ENCODE peak calls at places on chromosomes 1 and 21, in five cellular contexts. One of them, this sample, is unnamed.

GRCh38 chr21:43270800-43271261 is 102.0 kb downstream of the CRYAA start:
- DNase-seq in omental fat pad: no peak
- DNase-seq in AG04450: no peak
- DNase-seq in fibroblast of lung: peak
- DNase-seq in CD4-positive, alpha-beta T cell: no peak
- DNase-seq in this sample: no peak

GRCh38 chr1:116377564-116378529 is 4.8 kb downstream of the ATP1A1 start:
- DNase-seq in AG04450: peak
- DNase-seq in fibroblast of lung: peak
- DNase-seq in omental fat pad: no peak
- DNase-seq in CD4-positive, alpha-beta T cell: peak
- DNase-seq in this sample: peak

GRCh38 chr1:98732985-98733781 is 71.7 kb downstream of the SNX7 start:
- DNase-seq in fibroblast of lung: peak
- DNase-seq in omental fat pad: no peak
- DNase-seq in AG04450: no peak
- DNase-seq in CD4-positive, alpha-beta T cell: no peak
- DNase-seq in this sample: no peak

GRCh38 chr1:81126989-81127571 is 673.7 kb upstream of the ADGRL2 start:
- DNase-seq in fibroblast of lung: peak
- DNase-seq in CD4-positive, alpha-beta T cell: no peak
- DNase-seq in omental fat pad: no peak
- DNase-seq in AG04450: no peak
- DNase-seq in this sample: no peak

GRCh38 chr21:44737706-44738354 is 26.5 kb upstream of the TSPEAR start:
- DNase-seq in fibroblast of lung: peak
- DNase-seq in AG04450: no peak
- DNase-seq in CD4-positive, alpha-beta T cell: no peak
- DNase-seq in omental fat pad: no peak
- DNase-seq in this sample: no peak

GRCh38 chr1:26035959-26036755 is 9.8 kb downstream of the SLC30A2 start:
- DNase-seq in CD4-positive, alpha-beta T cell: peak
- DNase-seq in fibroblast of lung: peak
- DNase-seq in omental fat pad: peak
- DNase-seq in AG04450: peak
- DNase-seq in this sample: peak

GRCh38 chr1:3598051-3598471 is 13.2 kb downstream of the MEGF6 start:
- DNase-seq in AG04450: no peak
- DNase-seq in CD4-positive, alpha-beta T cell: no peak
- DNase-seq in fibroblast of lung: peak
- DNase-seq in omental fat pad: no peak
- DNase-seq in this sample: no peak

GRCh38 chr1:21270086-21270689 is 20.1 kb downstream of the ECE1 start:
- DNase-seq in fibroblast of lung: peak
- DNase-seq in AG04450: no peak
- DNase-seq in omental fat pad: peak
- DNase-seq in CD4-positive, alpha-beta T cell: peak
- DNase-seq in this sample: peak

GRCh38 chr1:4638347-4638734 is 16.1 kb upstream of the AJAP1 start:
- DNase-seq in fibroblast of lung: no peak
- DNase-seq in omental fat pad: no peak
- DNase-seq in AG04450: no peak
- DNase-seq in CD4-positive, alpha-beta T cell: no peak
- DNase-seq in this sample: no peak

GRCh38 chr1:11648039-11648438 is 6.2 kb downstream of the FBXO2 start:
- DNase-seq in AG04450: no peak
- DNase-seq in fibroblast of lung: no peak
- DNase-seq in CD4-positive, alpha-beta T cell: no peak
- DNase-seq in omental fat pad: no peak
- DNase-seq in this sample: no peak

GRCh38 chr1:92500552-92500951 is 13.8 kb upstream of the GFI1 start:
- DNase-seq in omental fat pad: no peak
- DNase-seq in CD4-positive, alpha-beta T cell: no peak
- DNase-seq in fibroblast of lung: no peak
- DNase-seq in AG04450: no peak
- DNase-seq in this sample: no peak

GRCh38 chr1:119544165-119544762 is 37.3 kb downstream of the HSD3B1 start:
- DNase-seq in omental fat pad: no peak
- DNase-seq in CD4-positive, alpha-beta T cell: no peak
- DNase-seq in fibroblast of lung: no peak
- DNase-seq in AG04450: no peak
- DNase-seq in this sample: no peak

GRCh38 chr1:57281324-57281723 is 142.5 kb downstream of the DAB1 start:
- DNase-seq in omental fat pad: no peak
- DNase-seq in fibroblast of lung: no peak
- DNase-seq in AG04450: no peak
- DNase-seq in CD4-positive, alpha-beta T cell: no peak
- DNase-seq in this sample: no peak

GRCh38 chr1:78279051-78279450 is 211.7 kb upstream of the PTGFR start:
- DNase-seq in fibroblast of lung: peak
- DNase-seq in omental fat pad: no peak
- DNase-seq in AG04450: peak
- DNase-seq in CD4-positive, alpha-beta T cell: no peak
- DNase-seq in this sample: no peak

GRCh38 chr1:221766210-221766609 is 24.3 kb upstream of the DUSP10 start:
- DNase-seq in fibroblast of lung: peak
- DNase-seq in CD4-positive, alpha-beta T cell: no peak
- DNase-seq in omental fat pad: no peak
- DNase-seq in AG04450: peak
- DNase-seq in this sample: no peak

GRCh38 chr1:221773383-221773782 is 31.5 kb upstream of the DUSP10 start:
- DNase-seq in CD4-positive, alpha-beta T cell: no peak
- DNase-seq in fibroblast of lung: no peak
- DNase-seq in omental fat pad: no peak
- DNase-seq in AG04450: no peak
- DNase-seq in this sample: no peak

GRCh38 chr1:221772107-221772506 is 30.2 kb upstream of the DUSP10 start:
- DNase-seq in fibroblast of lung: no peak
- DNase-seq in omental fat pad: no peak
- DNase-seq in AG04450: no peak
- DNase-seq in CD4-positive, alpha-beta T cell: no peak
- DNase-seq in this sample: no peak

GRCh38 chr1:221765527-221765926 is 23.6 kb upstream of the DUSP10 start:
- DNase-seq in CD4-positive, alpha-beta T cell: no peak
- DNase-seq in fibroblast of lung: peak
- DNase-seq in AG04450: no peak
- DNase-seq in omental fat pad: no peak
- DNase-seq in this sample: no peak

DNA sequence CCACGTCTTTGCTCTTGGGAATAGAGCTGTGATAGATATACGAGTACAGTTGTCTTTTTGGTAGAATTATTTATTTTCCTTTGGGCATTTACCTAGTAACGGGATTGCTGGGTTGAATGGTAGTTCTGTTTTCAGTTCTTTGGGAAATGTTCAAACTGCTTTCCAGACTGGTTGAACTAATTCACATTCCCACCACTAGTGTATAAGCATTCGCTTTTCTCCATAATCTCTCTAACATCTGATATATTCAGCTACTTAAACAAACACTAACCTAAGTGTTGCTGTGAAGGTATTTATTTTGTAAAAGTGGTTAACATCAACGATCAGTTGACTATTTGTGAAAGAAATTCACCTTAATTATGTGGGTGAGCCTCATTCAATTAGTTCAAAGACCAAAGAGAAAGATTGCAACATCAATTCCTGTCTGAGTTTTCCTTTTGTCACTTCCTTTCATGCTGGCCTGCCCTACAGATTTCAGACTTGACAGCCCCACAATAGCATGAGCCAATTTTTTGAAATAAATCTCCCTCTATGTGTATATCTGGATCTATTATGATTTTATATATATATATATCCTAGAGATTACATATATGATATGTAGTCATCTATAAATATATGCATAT is 26.7 kb upstream of the DUSP10 start:
- DNase-seq in CD4-positive, alpha-beta T cell: no peak
- DNase-seq in AG04450: no peak
- DNase-seq in fibroblast of lung: no peak
- DNase-seq in omental fat pad: no peak
- DNase-seq in this sample: no peak
- TF ChIP-seq CTCF in CD4-positive, alpha-beta T cell: no peak
- TF ChIP-seq CTCF in AG04450: peak
- TF ChIP-seq CTCF in fibroblast of lung: no peak
- TF ChIP-seq CTCF in omental fat pad: no peak
- TF ChIP-seq CTCF in this sample: no peak

GRCh38 chr1:174999926-175000696 is at the start of gene CACYBP:
- DNase-seq in CD4-positive, alpha-beta T cell: peak
- DNase-seq in AG04450: no peak
- DNase-seq in fibroblast of lung: peak
- DNase-seq in omental fat pad: no peak
- DNase-seq in this sample: no peak
- TF ChIP-seq CTCF in CD4-positive, alpha-beta T cell: no peak
- TF ChIP-seq CTCF in AG04450: peak
- TF ChIP-seq CTCF in fibroblast of lung: no peak
- TF ChIP-seq CTCF in omental fat pad: no peak
- TF ChIP-seq CTCF in this sample: no peak

DNA sequence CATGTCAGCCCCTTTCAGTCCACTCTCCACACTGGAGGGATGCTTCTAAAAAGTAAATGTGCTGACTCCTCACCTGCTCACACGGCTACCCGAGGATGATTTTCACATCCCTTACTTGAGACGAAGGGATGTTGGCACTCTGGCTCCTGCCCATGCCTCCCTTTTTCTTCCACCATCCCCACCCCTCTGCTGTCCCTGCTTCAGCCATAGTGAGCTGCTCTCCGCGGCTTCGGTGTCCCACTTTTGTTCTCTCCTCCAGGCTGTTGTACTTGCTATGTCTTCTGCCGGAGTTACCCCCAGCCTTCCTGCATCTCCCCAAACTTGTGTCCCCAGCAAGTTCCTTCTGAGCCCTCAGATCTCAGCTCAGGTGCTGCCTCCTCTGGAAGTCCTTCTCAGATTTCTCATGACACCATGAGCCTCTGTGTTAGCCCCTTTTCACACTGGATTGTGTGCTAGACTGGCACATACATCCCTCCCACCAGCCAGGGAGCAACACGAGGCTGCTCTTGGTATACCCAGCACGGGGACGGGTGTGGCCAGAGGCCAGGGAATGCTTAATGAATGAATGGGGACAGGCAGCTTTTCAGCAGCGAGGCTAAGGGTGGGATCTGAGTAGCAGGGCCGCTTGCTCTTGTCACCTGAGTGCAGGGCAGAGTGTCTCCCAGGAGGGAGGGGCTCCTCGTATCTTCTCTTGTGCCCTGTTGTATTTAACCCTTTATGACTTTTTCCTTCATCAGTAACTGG is 1.3 kb downstream of the ACOT11 start:
- DNase-seq in omental fat pad: no peak
- DNase-seq in CD4-positive, alpha-beta T cell: no peak
- DNase-seq in fibroblast of lung: no peak
- DNase-seq in AG04450: no peak
- DNase-seq in this sample: no peak
- TF ChIP-seq CTCF in omental fat pad: no peak
- TF ChIP-seq CTCF in CD4-positive, alpha-beta T cell: no peak
- TF ChIP-seq CTCF in fibroblast of lung: no peak
- TF ChIP-seq CTCF in AG04450: no peak
- TF ChIP-seq CTCF in this sample: no peak

DNA sequence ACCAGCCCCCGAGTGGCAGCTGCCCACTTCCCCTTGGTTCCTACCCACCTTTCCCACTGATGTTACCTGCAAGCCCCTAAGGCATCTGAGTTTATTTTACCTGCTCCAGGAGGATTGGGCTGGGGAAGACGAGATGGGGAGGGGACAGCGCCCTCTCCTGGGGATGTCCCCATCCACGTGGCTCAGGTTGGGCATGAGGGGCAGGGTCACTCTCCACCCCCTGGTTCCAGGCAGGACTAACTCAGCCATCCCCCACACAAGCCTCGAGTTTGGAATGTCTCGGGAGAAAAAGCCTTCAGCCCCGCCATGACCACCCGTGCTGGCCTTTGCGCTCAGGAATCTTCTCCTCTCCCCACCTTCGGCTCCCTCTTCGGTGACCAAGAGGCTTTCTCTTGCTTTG is 90.0 kb downstream of the ARHGEF10L start:
- DNase-seq in CD4-positive, alpha-beta T cell: no peak
- DNase-seq in omental fat pad: no peak
- DNase-seq in fibroblast of lung: no peak
- DNase-seq in AG04450: no peak
- DNase-seq in this sample: no peak
- TF ChIP-seq CTCF in CD4-positive, alpha-beta T cell: no peak
- TF ChIP-seq CTCF in omental fat pad: no peak
- TF ChIP-seq CTCF in fibroblast of lung: no peak
- TF ChIP-seq CTCF in AG04450: peak
- TF ChIP-seq CTCF in this sample: no peak

GRCh38 chr1:9294910-9295636 is 2.4 kb downstream of the SPSB1 start:
- DNase-seq in AG04450: no peak
- DNase-seq in CD4-positive, alpha-beta T cell: no peak
- DNase-seq in omental fat pad: no peak
- DNase-seq in fibroblast of lung: peak
- DNase-seq in this sample: peak
- TF ChIP-seq CTCF in AG04450: peak
- TF ChIP-seq CTCF in CD4-positive, alpha-beta T cell: no peak
- TF ChIP-seq CTCF in omental fat pad: no peak
- TF ChIP-seq CTCF in fibroblast of lung: peak
- TF ChIP-seq CTCF in this sample: no peak

GRCh38 chr1:76639181-76639580 is 228.1 kb upstream of the ST6GALNAC5 start:
- DNase-seq in CD4-positive, alpha-beta T cell: no peak
- DNase-seq in AG04450: no peak
- DNase-seq in omental fat pad: no peak
- DNase-seq in fibroblast of lung: no peak
- DNase-seq in this sample: no peak
- TF ChIP-seq CTCF in CD4-positive, alpha-beta T cell: no peak
- TF ChIP-seq CTCF in AG04450: no peak
- TF ChIP-seq CTCF in omental fat pad: no peak
- TF ChIP-seq CTCF in fibroblast of lung: no peak
- TF ChIP-seq CTCF in this sample: no peak